ENCODE peak calls at places on chromosomes 4 and X, in four cellular contexts. One of them, this sample, is unnamed.

GRCh38 chrX:39871648-39872047 is 226.1 kb downstream of the BCOR start:
- DNase-seq in NCI-H2107: no peak
- DNase-seq in astrocyte: no peak
- DNase-seq in activated CD8-positive, alpha-beta memory T cell treated with anti-CD3 and anti-CD28 coated beads for 48 hours: no peak
- DNase-seq in this sample: no peak

GRCh38 chrX:112066813-112067212 is 15.8 kb downstream of the TRPC5 start:
- DNase-seq in astrocyte: no peak
- DNase-seq in activated CD8-positive, alpha-beta memory T cell treated with anti-CD3 and anti-CD28 coated beads for 48 hours: no peak
- DNase-seq in NCI-H2107: no peak
- DNase-seq in this sample: no peak

GRCh38 chr4:128528793-128529553 is 241.4 kb upstream of the PGRMC2 start:
- DNase-seq in astrocyte: peak; percentile 100
- DNase-seq in activated CD8-positive, alpha-beta memory T cell treated with anti-CD3 and anti-CD28 coated beads for 48 hours: no peak
- DNase-seq in NCI-H2107: no peak
- DNase-seq in this sample: peak; percentile 89

GRCh38 chr4:143406523-143406922 is 69.8 kb downstream of the GAB1 start:
- DNase-seq in activated CD8-positive, alpha-beta memory T cell treated with anti-CD3 and anti-CD28 coated beads for 48 hours: peak; percentile 5
- DNase-seq in NCI-H2107: no peak
- DNase-seq in astrocyte: peak; percentile 54
- DNase-seq in this sample: peak; percentile 83

GRCh38 chr4:57943672-57944071 is 833.5 kb upstream of the IGFBP7 start:
- DNase-seq in activated CD8-positive, alpha-beta memory T cell treated with anti-CD3 and anti-CD28 coated beads for 48 hours: no peak
- DNase-seq in NCI-H2107: no peak
- DNase-seq in astrocyte: no peak
- DNase-seq in this sample: no peak

GRCh38 chr4:123116412-123116811 is 194.0 kb upstream of the NUDT6 start:
- DNase-seq in astrocyte: peak; percentile 1
- DNase-seq in activated CD8-positive, alpha-beta memory T cell treated with anti-CD3 and anti-CD28 coated beads for 48 hours: no peak
- DNase-seq in NCI-H2107: no peak
- DNase-seq in this sample: peak; percentile 21

GRCh38 chrX:123219916-123220315 is 35.8 kb downstream of the GRIA3 start:
- DNase-seq in activated CD8-positive, alpha-beta memory T cell treated with anti-CD3 and anti-CD28 coated beads for 48 hours: no peak
- DNase-seq in NCI-H2107: no peak
- DNase-seq in astrocyte: peak; percentile 14
- DNase-seq in this sample: no peak

GRCh38 chrX:123731987-123732678 is 719 bp downstream of the THOC2 start:
- DNase-seq in activated CD8-positive, alpha-beta memory T cell treated with anti-CD3 and anti-CD28 coated beads for 48 hours: no peak
- DNase-seq in NCI-H2107: peak; percentile 8
- DNase-seq in astrocyte: no peak
- DNase-seq in this sample: peak; percentile 34

GRCh38 chrX:73877687-73878086 is 314.7 kb downstream of the CHIC1 start:
- DNase-seq in activated CD8-positive, alpha-beta memory T cell treated with anti-CD3 and anti-CD28 coated beads for 48 hours: no peak
- DNase-seq in astrocyte: no peak
- DNase-seq in NCI-H2107: no peak
- DNase-seq in this sample: no peak